ENCODE peak calls at places on chromosomes 1 and 21, in five cellular contexts. X is kidney, Q is hepatocyte, J is neural crest cell, E is nephron progenitor cell. C is an unnamed sample.

GRCh38 chr1:12202577-12202976 is 27.3 kb upstream of the VPS13D start:
- DNase-seq in E (no peak), Q (no peak), J (no peak), X (no peak), C (no peak)

GRCh38 chr1:162549001-162549400 is 12.5 kb upstream of the UAP1 start:
- DNase-seq in X (no peak), Q (no peak), J (no peak), E (no peak), C (no peak)

GRCh38 chr1:59750612-59751395 is 63.9 kb upstream of the HOOK1 start:
- DNase-seq in E (no peak), X (no peak), J (no peak), Q (peak), C (no peak)

GRCh38 chr1:6460349-6461236 is 5.4 kb downstream of the TNFRSF25 start:
- DNase-seq in E (no peak), Q (no peak), J (no peak), X (peak), C (peak)

GRCh38 chr1:77281491-77282186 is at the start of gene AK5:
- DNase-seq in E (peak), J (peak), X (peak), Q (peak), C (no peak)

GRCh38 chr1:171873664-171874063 is 32.4 kb downstream of the DNM3 start:
- DNase-seq in E (no peak), X (no peak), J (no peak), Q (no peak), C (no peak)

GRCh38 chr1:68120136-68120791 is 69.8 kb upstream of the DIRAS3 start:
- DNase-seq in E (peak), X (no peak), Q (peak), J (peak), C (no peak)

GRCh38 chr21:15552914-15553491 is 176.8 kb upstream of the USP25 start:
- DNase-seq in Q (peak), X (no peak), E (no peak), J (no peak), C (no peak)

GRCh38 chr1:208615356-208615755 is 371.2 kb upstream of the PLXNA2 start:
- DNase-seq in E (no peak), Q (no peak), X (no peak), J (no peak), C (no peak)

GRCh38 chr1:8364528-8365442 is 46.9 kb downstream of the SLC45A1 start:
- DNase-seq in X (no peak), Q (no peak), E (no peak), J (no peak), C (no peak)

GRCh38 chr1:52759908-52760307 is 33.7 kb downstream of the ZYG11B start:
- DNase-seq in Q (no peak), E (no peak), J (no peak), X (no peak), C (no peak)

GRCh38 chr1:168138134-168138533 is 1.4 kb upstream of the GPR161 start:
- DNase-seq in J (no peak), Q (no peak), E (no peak), X (no peak), C (no peak)

DNA sequence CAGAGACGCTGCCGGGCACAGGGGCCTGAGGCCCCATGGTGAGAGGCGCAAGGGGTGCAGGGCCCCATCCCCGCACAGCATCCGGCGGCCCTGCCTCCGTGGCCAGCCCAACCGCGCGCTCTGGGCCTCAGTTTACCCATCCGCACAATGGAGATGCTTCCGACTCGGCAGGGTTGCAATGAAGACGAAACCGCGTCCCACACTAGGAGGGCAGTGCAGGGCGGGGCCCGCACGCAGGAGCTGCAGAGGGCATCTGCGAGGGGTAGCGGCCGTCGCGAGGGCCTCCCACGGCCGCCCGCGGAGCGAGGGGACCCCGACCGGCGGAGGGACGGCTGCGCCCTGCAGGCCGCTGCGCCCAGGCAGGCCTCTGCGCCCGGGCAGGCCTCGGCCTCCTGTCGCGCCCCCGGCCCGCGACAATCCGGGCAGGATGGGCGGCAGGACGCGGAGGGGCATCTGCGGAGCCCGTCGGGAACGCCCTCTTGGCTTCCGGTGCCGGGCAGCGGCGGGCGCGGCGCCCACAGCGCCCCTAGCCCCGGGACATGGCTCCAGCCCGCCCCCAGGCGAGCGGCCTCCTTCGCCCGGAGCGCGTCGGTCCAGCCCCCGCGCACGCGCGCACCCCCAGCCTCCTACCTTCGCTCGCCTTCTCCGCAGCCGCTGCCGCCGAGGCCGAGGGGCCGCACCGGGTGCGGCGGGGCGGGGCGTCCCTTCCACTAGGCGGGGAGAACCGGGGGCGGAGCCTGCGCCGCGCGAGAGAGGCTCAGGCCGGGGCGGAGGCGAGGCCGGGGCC is 15.3 kb downstream of the RNU1-1 start:
- DNase-seq in J (peak), X (peak), Q (peak), E (peak), C (no peak)
- TF ChIP-seq CTCF in J (no peak), X (no peak), Q (no peak), E (no peak), C (peak)

GRCh38 chr1:17612831-17613230 is 73.3 kb downstream of the ARHGEF10L start:
- DNase-seq in Q (no peak), E (no peak), J (no peak), X (no peak), C (no peak)
- TF ChIP-seq CTCF in Q (no peak), E (no peak), J (no peak), X (no peak), C (no peak)

DNA sequence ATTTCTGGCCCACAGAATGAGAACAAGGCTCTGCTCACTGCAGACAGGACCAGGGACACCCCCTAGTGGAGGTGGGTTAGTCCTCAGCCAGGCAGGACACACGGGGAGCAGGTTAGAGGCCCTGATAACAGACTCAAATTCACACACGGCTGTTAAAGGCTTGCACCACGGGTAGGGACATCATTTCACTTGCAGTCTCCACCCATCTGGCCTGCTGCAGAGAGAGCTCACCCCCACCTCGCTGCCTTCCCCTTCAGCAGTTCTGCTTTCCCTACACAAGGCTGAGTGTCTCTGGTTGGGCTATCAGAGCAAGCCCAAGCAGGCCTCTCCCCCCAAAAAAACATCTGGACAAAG is 20.6 kb downstream of the MEF2D start:
- DNase-seq in X (no peak), E (no peak), Q (no peak), J (no peak), C (no peak)
- TF ChIP-seq CTCF in X (no peak), E (no peak), Q (no peak), J (no peak), C (no peak)

GRCh38 chr1:40944326-40944725 is 35.2 kb upstream of the CTPS1 start:
- DNase-seq in J (no peak), X (no peak), Q (no peak), E (no peak), C (no peak)
- TF ChIP-seq CTCF in J (no peak), X (no peak), Q (no peak), E (no peak), C (peak)

GRCh38 chr1:181104042-181104789 is 15.7 kb downstream of the IER5 start:
- DNase-seq in X (no peak), Q (no peak), E (no peak), J (no peak), C (no peak)
- TF ChIP-seq CTCF in X (no peak), Q (no peak), E (no peak), J (no peak), C (no peak)

GRCh38 chr1:26578167-26578566 is 48.6 kb downstream of the RPS6KA1 start:
- DNase-seq in J (no peak), Q (no peak), X (peak), E (no peak), C (no peak)
- TF ChIP-seq CTCF in J (no peak), Q (no peak), X (no peak), E (no peak), C (no peak)

C was measured in chondrocyte.